ENCODE peak calls at places on chromosome 20, in six cellular contexts. One of them, this sample, is unnamed.

GRCh38 chr20:2301164-2301622 is 5.4 kb downstream of the TGM3 start:
- ATAC-seq in right lobe of liver: peak
- ATAC-seq in body of pancreas: no peak
- ATAC-seq in K562: peak
- ATAC-seq in A549: no peak
- ATAC-seq in upper lobe of left lung: peak
- ATAC-seq in this sample: peak

GRCh38 chr20:61850926-61851900 is 214.5 kb downstream of the TAF4 start:
- ATAC-seq in upper lobe of left lung: no peak
- ATAC-seq in right lobe of liver: no peak
- ATAC-seq in K562: no peak
- ATAC-seq in A549: no peak
- ATAC-seq in body of pancreas: no peak
- ATAC-seq in this sample: no peak

GRCh38 chr20:36792422-36792821 is 18.9 kb upstream of the DSN1 start:
- ATAC-seq in body of pancreas: no peak
- ATAC-seq in A549: peak
- ATAC-seq in upper lobe of left lung: no peak
- ATAC-seq in K562: peak
- ATAC-seq in right lobe of liver: peak
- ATAC-seq in this sample: peak

GRCh38 chr20:10629946-10630345 is 43.9 kb downstream of the JAG1 start:
- ATAC-seq in body of pancreas: no peak
- ATAC-seq in right lobe of liver: no peak
- ATAC-seq in K562: no peak
- ATAC-seq in A549: no peak
- ATAC-seq in upper lobe of left lung: no peak
- ATAC-seq in this sample: no peak

GRCh38 chr20:26243731-26244130 is 547.1 kb upstream of the ZNF337 start:
- ATAC-seq in A549: no peak
- ATAC-seq in K562: no peak
- ATAC-seq in body of pancreas: no peak
- ATAC-seq in upper lobe of left lung: no peak
- ATAC-seq in right lobe of liver: no peak
- ATAC-seq in this sample: no peak

GRCh38 chr20:4795394-4795793 is 73.7 kb downstream of the PRND start:
- ATAC-seq in right lobe of liver: peak
- ATAC-seq in K562: peak
- ATAC-seq in A549: peak
- ATAC-seq in body of pancreas: no peak
- ATAC-seq in upper lobe of left lung: peak
- ATAC-seq in this sample: peak

GRCh38 chr20:60266184-60266823 is 308.1 kb downstream of the CDH26 start:
- ATAC-seq in upper lobe of left lung: no peak
- ATAC-seq in body of pancreas: no peak
- ATAC-seq in A549: no peak
- ATAC-seq in right lobe of liver: no peak
- ATAC-seq in K562: no peak
- ATAC-seq in this sample: no peak

GRCh38 chr20:36613974-36614373 is 8.4 kb downstream of the RAB5IF start:
- ATAC-seq in A549: no peak
- ATAC-seq in upper lobe of left lung: peak
- ATAC-seq in body of pancreas: peak
- ATAC-seq in right lobe of liver: peak
- ATAC-seq in K562: no peak
- ATAC-seq in this sample: no peak

GRCh38 chr20:50309280-50309763 is 118.7 kb downstream of the CEBPB start:
- ATAC-seq in A549: peak
- ATAC-seq in body of pancreas: no peak
- ATAC-seq in K562: no peak
- ATAC-seq in right lobe of liver: no peak
- ATAC-seq in upper lobe of left lung: peak
- ATAC-seq in this sample: no peak

GRCh38 chr20:9594284-9594875 is 80.0 kb downstream of the LAMP5 start:
- ATAC-seq in upper lobe of left lung: no peak
- ATAC-seq in K562: no peak
- ATAC-seq in A549: peak
- ATAC-seq in body of pancreas: peak
- ATAC-seq in right lobe of liver: no peak
- ATAC-seq in this sample: no peak

GRCh38 chr20:48813930-48814546 is 13.8 kb downstream of the PREX1 start:
- ATAC-seq in K562: no peak
- ATAC-seq in right lobe of liver: no peak
- ATAC-seq in body of pancreas: no peak
- ATAC-seq in A549: no peak
- ATAC-seq in upper lobe of left lung: no peak
- ATAC-seq in this sample: no peak

GRCh38 chr20:34705008-34705382 is 851 bp downstream of the TP53INP2 start:
- ATAC-seq in A549: no peak
- ATAC-seq in right lobe of liver: no peak
- ATAC-seq in body of pancreas: no peak
- ATAC-seq in upper lobe of left lung: no peak
- ATAC-seq in K562: no peak
- ATAC-seq in this sample: no peak

GRCh38 chr20:34703573-34704176 is 469 bp upstream of the TP53INP2 start:
- ATAC-seq in K562: peak
- ATAC-seq in right lobe of liver: peak
- ATAC-seq in A549: peak
- ATAC-seq in upper lobe of left lung: peak
- ATAC-seq in body of pancreas: peak
- ATAC-seq in this sample: peak

GRCh38 chr20:34705383-34706021 is 1.4 kb downstream of the TP53INP2 start:
- ATAC-seq in right lobe of liver: no peak
- ATAC-seq in A549: no peak
- ATAC-seq in body of pancreas: no peak
- ATAC-seq in upper lobe of left lung: no peak
- ATAC-seq in K562: peak
- ATAC-seq in this sample: no peak

GRCh38 chr20:34703061-34703572 is 1.0 kb upstream of the TP53INP2 start:
- ATAC-seq in K562: no peak
- ATAC-seq in upper lobe of left lung: no peak
- ATAC-seq in A549: no peak
- ATAC-seq in right lobe of liver: no peak
- ATAC-seq in body of pancreas: no peak
- ATAC-seq in this sample: no peak

GRCh38 chr20:34704177-34705007 is at the start of gene TP53INP2:
- ATAC-seq in A549: peak
- ATAC-seq in right lobe of liver: peak
- ATAC-seq in body of pancreas: peak
- ATAC-seq in K562: peak
- ATAC-seq in upper lobe of left lung: peak
- ATAC-seq in this sample: peak
- TF ChIP-seq POLR2A in A549: no peak
- TF ChIP-seq POLR2A in right lobe of liver: peak
- TF ChIP-seq POLR2A in body of pancreas: peak
- TF ChIP-seq POLR2A in K562: peak
- TF ChIP-seq POLR2A in upper lobe of left lung: peak
- TF ChIP-seq POLR2A in this sample: peak

DNA sequence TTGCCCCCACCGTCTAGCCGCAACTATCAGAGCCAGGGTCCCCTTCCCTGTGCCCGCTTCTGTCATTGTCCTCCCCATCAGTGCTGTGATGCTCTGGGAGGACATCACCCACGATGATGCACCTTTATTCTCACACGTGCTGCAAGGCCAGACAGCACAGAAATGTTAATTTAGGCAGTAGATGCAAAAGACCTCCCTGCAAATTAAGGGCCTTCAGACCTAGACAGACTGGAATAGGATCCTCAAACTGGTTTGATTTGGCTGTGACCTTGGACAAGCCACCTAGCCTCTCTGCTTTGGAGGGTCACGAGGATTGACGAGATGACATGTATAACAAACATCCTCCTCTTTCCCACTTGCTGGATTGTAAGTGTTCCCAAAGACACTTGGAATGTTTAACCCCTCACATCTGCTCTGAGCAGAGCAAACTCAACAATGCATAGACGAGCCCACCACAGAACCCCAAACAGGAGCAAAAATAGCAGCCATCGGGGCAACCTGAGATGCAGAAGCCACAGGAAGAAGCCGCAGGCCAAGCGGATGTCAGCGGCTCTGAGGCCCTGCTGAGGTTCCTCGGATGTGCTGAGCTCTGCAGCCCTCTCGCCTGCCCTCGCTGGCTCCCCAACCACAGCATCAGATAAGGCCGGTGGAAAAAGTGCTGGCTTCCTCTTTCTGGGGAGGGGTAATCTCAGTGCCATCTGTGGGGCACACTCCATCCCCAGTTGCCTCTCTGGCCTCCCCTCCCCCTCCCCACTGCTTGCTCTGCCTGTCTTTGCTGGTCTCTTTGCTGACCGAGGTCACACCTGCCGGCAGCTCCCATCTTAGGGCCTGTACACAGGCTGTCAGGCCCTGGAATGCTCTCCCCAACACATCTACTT is 35.3 kb downstream of the TOX2 start:
- ATAC-seq in A549: no peak
- ATAC-seq in body of pancreas: no peak
- ATAC-seq in K562: peak
- ATAC-seq in upper lobe of left lung: peak
- ATAC-seq in right lobe of liver: peak
- ATAC-seq in this sample: no peak
- TF ChIP-seq POLR2A in A549: no peak
- TF ChIP-seq POLR2A in body of pancreas: no peak
- TF ChIP-seq POLR2A in K562: no peak
- TF ChIP-seq POLR2A in upper lobe of left lung: no peak
- TF ChIP-seq POLR2A in right lobe of liver: no peak
- TF ChIP-seq POLR2A in this sample: no peak

DNA sequence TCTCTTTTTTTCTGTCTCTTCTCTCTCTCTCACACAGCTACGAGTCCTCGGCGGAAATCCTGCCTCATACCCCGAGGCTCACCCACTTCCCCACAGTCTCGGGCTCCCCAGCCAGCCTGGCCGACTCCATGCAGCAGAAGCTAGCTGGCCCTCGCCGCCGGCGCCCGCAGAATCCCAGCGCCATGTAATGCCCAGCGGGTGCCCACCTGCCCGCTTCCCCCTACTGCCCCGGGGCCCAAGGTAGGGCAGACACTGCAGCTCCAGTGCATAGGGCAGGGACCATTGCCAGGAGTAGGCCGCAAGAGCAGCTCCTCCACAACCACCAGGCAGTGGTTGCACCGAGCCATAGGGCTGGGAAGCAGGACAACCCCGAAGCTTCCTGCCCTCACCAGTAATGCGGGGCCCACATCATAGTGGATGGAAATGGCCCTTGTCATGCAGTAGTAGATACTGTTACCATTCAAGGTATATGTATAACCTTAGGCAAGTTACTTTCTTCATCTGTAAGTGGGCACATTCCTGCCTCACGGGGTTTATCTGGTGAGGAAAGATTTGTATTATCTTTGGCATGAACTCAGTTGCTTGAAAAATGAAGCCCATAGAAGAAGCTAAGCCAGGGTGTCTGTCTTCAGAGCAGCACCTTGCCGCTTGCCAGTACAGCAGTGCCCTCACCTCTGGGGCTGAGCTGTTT is 36.9 kb upstream of the ID1 start:
- ATAC-seq in right lobe of liver: no peak
- ATAC-seq in body of pancreas: no peak
- ATAC-seq in upper lobe of left lung: no peak
- ATAC-seq in K562: no peak
- ATAC-seq in A549: no peak
- ATAC-seq in this sample: no peak
- TF ChIP-seq POLR2A in right lobe of liver: no peak
- TF ChIP-seq POLR2A in body of pancreas: no peak
- TF ChIP-seq POLR2A in upper lobe of left lung: no peak
- TF ChIP-seq POLR2A in K562: no peak
- TF ChIP-seq POLR2A in A549: no peak
- TF ChIP-seq POLR2A in this sample: no peak

GRCh38 chr20:25058051-25058796 is at the start of gene ACSS1:
- ATAC-seq in A549: peak
- ATAC-seq in body of pancreas: peak
- ATAC-seq in right lobe of liver: peak
- ATAC-seq in upper lobe of left lung: peak
- ATAC-seq in K562: no peak
- ATAC-seq in this sample: peak
- TF ChIP-seq POLR2A in A549: peak
- TF ChIP-seq POLR2A in body of pancreas: no peak
- TF ChIP-seq POLR2A in right lobe of liver: no peak
- TF ChIP-seq POLR2A in upper lobe of left lung: no peak
- TF ChIP-seq POLR2A in K562: no peak
- TF ChIP-seq POLR2A in this sample: peak

GRCh38 chr20:3733119-3733995 is 872 bp downstream of the HSPA12B start:
- ATAC-seq in A549: no peak
- ATAC-seq in K562: no peak
- ATAC-seq in upper lobe of left lung: peak
- ATAC-seq in body of pancreas: no peak
- ATAC-seq in right lobe of liver: no peak
- ATAC-seq in this sample: no peak

GRCh38 chr20:3732327-3733118 is at the start of gene HSPA12B:
- ATAC-seq in upper lobe of left lung: peak
- ATAC-seq in right lobe of liver: no peak
- ATAC-seq in body of pancreas: peak
- ATAC-seq in A549: no peak
- ATAC-seq in K562: peak
- ATAC-seq in this sample: peak

GRCh38 chr20:3729811-3730550 is 2.5 kb upstream of the HSPA12B start:
- ATAC-seq in K562: no peak
- ATAC-seq in A549: no peak
- ATAC-seq in body of pancreas: no peak
- ATAC-seq in upper lobe of left lung: peak
- ATAC-seq in right lobe of liver: no peak
- ATAC-seq in this sample: no peak

GRCh38 chr20:3730803-3731370 is 1.6 kb upstream of the HSPA12B start:
- ATAC-seq in upper lobe of left lung: no peak
- ATAC-seq in body of pancreas: no peak
- ATAC-seq in right lobe of liver: no peak
- ATAC-seq in K562: no peak
- ATAC-seq in A549: no peak
- ATAC-seq in this sample: no peak

GRCh38 chr20:3731944-3732326 is 550 bp upstream of the HSPA12B start:
- ATAC-seq in upper lobe of left lung: no peak
- ATAC-seq in right lobe of liver: no peak
- ATAC-seq in body of pancreas: no peak
- ATAC-seq in A549: no peak
- ATAC-seq in K562: no peak
- ATAC-seq in this sample: no peak
- TF ChIP-seq POLR2A in upper lobe of left lung: no peak
- TF ChIP-seq POLR2A in right lobe of liver: no peak
- TF ChIP-seq POLR2A in body of pancreas: no peak
- TF ChIP-seq POLR2A in A549: no peak
- TF ChIP-seq POLR2A in K562: no peak
- TF ChIP-seq POLR2A in this sample: no peak

DNA sequence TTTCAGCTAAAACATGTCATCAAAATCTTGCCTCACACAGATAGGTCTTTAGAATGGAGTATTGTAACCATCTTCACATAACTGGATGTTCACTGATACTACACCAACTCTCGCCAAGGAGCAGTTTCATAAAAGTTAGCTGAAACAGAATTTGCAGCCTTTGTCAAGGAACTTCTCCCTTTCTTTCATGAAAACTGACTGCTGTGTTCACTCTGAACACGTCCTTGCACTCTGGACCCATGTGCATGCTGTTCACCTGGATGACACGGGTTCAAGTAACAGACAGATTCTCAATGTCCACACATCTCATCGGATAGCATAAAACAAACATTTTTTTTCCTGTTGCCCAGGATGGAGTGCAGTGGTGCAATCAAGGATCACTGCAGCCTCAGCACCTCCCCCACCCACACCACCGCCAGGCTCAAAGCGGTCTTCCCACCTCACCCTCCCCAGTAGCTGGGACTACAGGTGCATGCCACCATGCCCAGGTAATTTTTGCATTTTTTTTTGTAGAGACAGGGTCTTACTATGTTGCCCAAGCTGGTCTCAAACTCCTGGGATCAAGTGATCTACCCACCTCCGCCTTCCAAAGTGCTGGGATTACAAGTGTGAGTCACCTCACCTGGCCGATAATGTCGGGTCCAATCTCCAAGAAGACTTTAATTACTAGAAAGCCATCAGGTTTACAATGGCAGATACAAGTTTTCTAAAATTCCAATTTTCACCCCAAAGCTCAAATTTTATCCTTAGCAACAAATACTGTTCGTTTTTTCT is 9.4 kb downstream of the DIDO1 start:
- ATAC-seq in K562: no peak
- ATAC-seq in A549: no peak
- ATAC-seq in body of pancreas: no peak
- ATAC-seq in right lobe of liver: peak
- ATAC-seq in upper lobe of left lung: no peak
- ATAC-seq in this sample: no peak
- TF ChIP-seq POLR2A in K562: no peak
- TF ChIP-seq POLR2A in A549: no peak
- TF ChIP-seq POLR2A in body of pancreas: no peak
- TF ChIP-seq POLR2A in right lobe of liver: no peak
- TF ChIP-seq POLR2A in upper lobe of left lung: no peak
- TF ChIP-seq POLR2A in this sample: no peak

This sample was measured in gastroesophageal sphincter.